ENCODE peak calls at places on chromosome 10, in nine cellular contexts. O, Z, D, H, X, E, Y, U and R are unnamed samples.
A peak's percentile ranks its signal among the peaks of the same experiment; 100 is the strongest.

GRCh38 chr10:7432884-7433726 is 22.3 kb upstream of the SFMBT2 start:
- DNase-seq in O (no peak), Z (peak; percentile 90), D (no peak), H (no peak), X (no peak), E (no peak), Y (no peak), U (no peak), R (peak; percentile 68)

GRCh38 chr10:122424059-122424458 is 30.4 kb upstream of the ARMS2 start:
- DNase-seq in O (no peak), Z (no peak), D (no peak), H (no peak), X (no peak), E (no peak), Y (no peak), U (no peak), R (no peak)

GRCh38 chr10:44569193-44570091 is 184.5 kb upstream of the CXCL12 start:
- DNase-seq in O (no peak), Z (no peak), D (no peak), H (no peak), X (no peak), E (no peak), Y (no peak), U (no peak), R (no peak)

GRCh38 chr10:28248092-28248491 is 54.8 kb downstream of the MPP7 start:
- DNase-seq in O (no peak), Z (peak; percentile 2), D (no peak), H (no peak), X (no peak), E (no peak), Y (no peak), U (no peak), R (no peak)

GRCh38 chr10:77943086-77943901 is 16.7 kb upstream of the DLG5 start:
- DNase-seq in O (no peak), Z (peak; percentile 59), D (no peak), H (no peak), X (peak; percentile 90), E (no peak), Y (peak; percentile 97), U (no peak), R (no peak)

GRCh38 chr10:113216068-113216467 is 266.0 kb downstream of the TCF7L2 start:
- DNase-seq in O (no peak), Z (peak; percentile 19), D (no peak), H (no peak), X (peak; percentile 30), E (no peak), Y (peak; percentile 17), U (no peak), R (no peak)

GRCh38 chr10:3222068-3222467 is 49.5 kb upstream of the PITRM1 start:
- DNase-seq in O (no peak), Z (no peak), D (no peak), H (no peak), X (no peak), E (no peak), Y (no peak), U (no peak), R (no peak)

GRCh38 chr10:52312999-52313349 is 1.1 kb upstream of the DKK1 start:
- DNase-seq in O (no peak), Z (no peak), D (no peak), H (no peak), X (no peak), E (no peak), Y (no peak), U (no peak), R (no peak)

GRCh38 chr10:1179346-1180070 is 123.3 kb downstream of the WDR37 start:
- DNase-seq in O (no peak), Z (no peak), D (no peak), H (no peak), X (no peak), E (no peak), Y (no peak), U (no peak), R (no peak)

GRCh38 chr10:3779146-3779707 is 5.8 kb downstream of the KLF6 start:
- DNase-seq in O (no peak), Z (no peak), D (peak; percentile 18), H (no peak), X (peak; percentile 54), E (no peak), Y (peak; percentile 57), U (no peak), R (no peak)

GRCh38 chr10:71279590-71280170 is 39.4 kb upstream of the SLC29A3 start:
- DNase-seq in O (no peak), Z (no peak), D (no peak), H (no peak), X (no peak), E (no peak), Y (no peak), U (no peak), R (no peak)

GRCh38 chr10:132292972-132293415 is 14.8 kb downstream of the STK32C start:
- DNase-seq in O (no peak), Z (peak; percentile 64), D (no peak), H (no peak), X (no peak), E (no peak), Y (no peak), U (no peak), R (no peak)

GRCh38 chr10:73096041-73096451 is 620 bp downstream of the P4HA1 start:
- DNase-seq in O (peak; percentile 57), Z (peak; percentile 75), D (peak; percentile 67), H (peak; percentile 56), X (peak; percentile 75), E (peak; percentile 69), Y (no peak), U (peak; percentile 58), R (no peak)

GRCh38 chr10:3375505-3375904 is 202.9 kb upstream of the PITRM1 start:
- DNase-seq in O (no peak), Z (no peak), D (no peak), H (no peak), X (no peak), E (no peak), Y (no peak), U (no peak), R (no peak)

GRCh38 chr10:12390733-12391132 is 41.4 kb downstream of the CAMK1D start:
- DNase-seq in O (no peak), Z (no peak), D (no peak), H (no peak), X (no peak), E (no peak), Y (no peak), U (no peak), R (no peak)

GRCh38 chr10:91883549-91884542 is 25.4 kb downstream of the FGFBP3 start:
- DNase-seq in O (no peak), Z (peak; percentile 78), D (no peak), H (no peak), X (peak; percentile 87), E (no peak), Y (peak; percentile 85), U (no peak), R (peak; percentile 82)

GRCh38 chr10:12847361-12847975 is 154.0 kb downstream of the CCDC3 start:
- DNase-seq in O (peak; percentile 40), Z (no peak), D (peak; percentile 32), H (no peak), X (no peak), E (peak; percentile 19), Y (no peak), U (no peak), R (no peak)

GRCh38 chr10:94066411-94066810 is 72.7 kb downstream of the PLCE1 start:
- DNase-seq in O (no peak), Z (no peak), D (no peak), H (no peak), X (peak; percentile 19), E (no peak), Y (peak; percentile 33), U (no peak), R (peak; percentile 11)

GRCh38 chr10:119306514-119306951 is 99.2 kb downstream of the GRK5 start:
- DNase-seq in O (peak; percentile 43), Z (peak; percentile 14), D (no peak), H (peak; percentile 66), X (peak; percentile 28), E (peak; percentile 62), Y (peak; percentile 9), U (peak; percentile 83), R (no peak)

GRCh38 chr10:72407471-72407870 is 52.8 kb upstream of the DNAJB12 start:
- DNase-seq in O (no peak), Z (no peak), D (no peak), H (no peak), X (no peak), E (no peak), Y (no peak), U (no peak), R (no peak)

GRCh38 chr10:65618125-65618524 is 1307.7 kb upstream of the LRRTM3 start:
- DNase-seq in O (no peak), Z (no peak), D (no peak), H (no peak), X (no peak), E (no peak), Y (no peak), U (no peak), R (no peak)

GRCh38 chr10:110566472-110567200 is 859 bp upstream of the SMC3 start:
- DNase-seq in O (no peak), Z (peak; percentile 82), D (no peak), H (no peak), X (no peak), E (no peak), Y (no peak), U (no peak), R (no peak)

GRCh38 chr10:61063911-61064310 is 119.9 kb upstream of the RHOBTB1 start:
- DNase-seq in O (no peak), Z (no peak), D (no peak), H (no peak), X (peak; percentile 43), E (no peak), Y (peak; percentile 14), U (no peak), R (no peak)

GRCh38 chr10:49010295-49010694 is 70.7 kb upstream of the LRRC18 start:
- DNase-seq in O (no peak), Z (no peak), D (peak; percentile 44), H (no peak), X (no peak), E (no peak), Y (no peak), U (no peak), R (no peak)

GRCh38 chr10:79241990-79242619 is 105.2 kb upstream of the PPIF start:
- DNase-seq in O (peak; percentile 63), Z (peak; percentile 63), D (peak; percentile 60), H (no peak), X (peak; percentile 42), E (peak; percentile 81), Y (no peak), U (peak; percentile 86), R (peak; percentile 70)

GRCh38 chr10:4107328-4107851 is 322.4 kb upstream of the KLF6 start:
- DNase-seq in O (no peak), Z (no peak), D (no peak), H (no peak), X (no peak), E (no peak), Y (no peak), U (no peak), R (no peak)